ENCODE peak calls at places on chromosomes 2 and 18, in five cellular contexts. P, M, S, E and R are unnamed samples.

GRCh38 chr2:101478561-101479001 is 3.7 kb upstream of the RFX8 start:
- DNase-seq in P (no peak), M (no peak), S (no peak), E (no peak), R (no peak)

GRCh38 chr2:20097889-20098714 is 46.7 kb upstream of the LAPTM4A start:
- DNase-seq in P (peak), M (peak), S (peak), E (peak), R (peak)

GRCh38 chr2:17476820-17477219 is 41.4 kb downstream of the RAD51AP2 start:
- DNase-seq in P (no peak), M (no peak), S (no peak), E (no peak), R (no peak)

GRCh38 chr2:63078852-63079606 is 28.4 kb downstream of the OTX1 start:
- DNase-seq in P (peak), M (no peak), S (no peak), E (peak), R (peak)

GRCh38 chr2:100125641-100126040 is 16.7 kb downstream of the AFF3 start:
- DNase-seq in P (no peak), M (no peak), S (no peak), E (no peak), R (no peak)

GRCh38 chr2:23760746-23761145 is 166.2 kb downstream of the ATAD2B start:
- DNase-seq in P (no peak), M (peak), S (no peak), E (peak), R (peak)

GRCh38 chr2:128375454-128375853 is 56.8 kb upstream of the HS6ST1 start:
- DNase-seq in P (no peak), M (no peak), S (no peak), E (no peak), R (peak)

GRCh38 chr2:159921752-159922404 is 123.9 kb upstream of the CD302 start:
- DNase-seq in P (peak), M (no peak), S (peak), E (peak), R (no peak)

GRCh38 chr2:64654063-64654811 is 524 bp upstream of the SERTAD2 start:
- DNase-seq in P (peak), M (peak), S (peak), E (peak), R (peak)

GRCh38 chr2:238163494-238164198 is 4.9 kb downstream of the ERFE start:
- DNase-seq in P (peak), M (peak), S (no peak), E (no peak), R (no peak)

GRCh38 chr2:177334940-177335543 is 57.5 kb upstream of the AGPS start:
- DNase-seq in P (no peak), M (peak), S (no peak), E (peak), R (peak)

GRCh38 chr18:42401131-42401673 is 446.2 kb downstream of the PIK3C3 start:
- DNase-seq in P (no peak), M (no peak), S (no peak), E (no peak), R (no peak)

GRCh38 chr2:21067863-21068537 is 24.1 kb upstream of the APOB start:
- DNase-seq in P (no peak), M (no peak), S (no peak), E (no peak), R (no peak)

GRCh38 chr2:8515864-8516533 is 165.9 kb upstream of the ID2 start:
- DNase-seq in P (no peak), M (peak), S (no peak), E (no peak), R (no peak)

GRCh38 chr2:218710334-218710686 is 325 bp upstream of the TTLL4 start:
- DNase-seq in P (no peak), M (no peak), S (no peak), E (no peak), R (no peak)